ENCODE peak calls at places on chromosomes 6 and 20, in eight cellular contexts. One of them, this sample, is unnamed.

GRCh38 chr6:26501482-26501986 is 1.4 kb downstream of the BTN1A1 start:
- DNase-seq in LHCN-M2: no peak
- DNase-seq in activated gamma-delta T cell treated with Interleukin-2 at 50 U/mL for 16 hours: peak
- DNase-seq in AG08396: no peak
- DNase-seq in activated CD4-positive, alpha-beta memory T cell treated with anti-CD3 and anti-CD28 coated beads for 36 hours: peak
- DNase-seq in CD8-positive, alpha-beta T cell: peak
- DNase-seq in AG09319: no peak
- DNase-seq in astrocyte of the cerebellum: no peak
- DNase-seq in this sample: peak

GRCh38 chr6:128415387-128415786 is 105.0 kb downstream of the PTPRK start:
- DNase-seq in LHCN-M2: no peak
- DNase-seq in activated gamma-delta T cell treated with Interleukin-2 at 50 U/mL for 16 hours: no peak
- DNase-seq in AG08396: no peak
- DNase-seq in activated CD4-positive, alpha-beta memory T cell treated with anti-CD3 and anti-CD28 coated beads for 36 hours: no peak
- DNase-seq in CD8-positive, alpha-beta T cell: no peak
- DNase-seq in AG09319: no peak
- DNase-seq in astrocyte of the cerebellum: no peak
- DNase-seq in this sample: no peak

GRCh38 chr6:38460216-38460615 is 179.5 kb downstream of the BTBD9 start:
- DNase-seq in LHCN-M2: peak
- DNase-seq in activated gamma-delta T cell treated with Interleukin-2 at 50 U/mL for 16 hours: no peak
- DNase-seq in AG08396: peak
- DNase-seq in activated CD4-positive, alpha-beta memory T cell treated with anti-CD3 and anti-CD28 coated beads for 36 hours: no peak
- DNase-seq in CD8-positive, alpha-beta T cell: no peak
- DNase-seq in AG09319: peak
- DNase-seq in astrocyte of the cerebellum: peak
- DNase-seq in this sample: no peak

GRCh38 chr6:163998496-163998895 is 584.0 kb downstream of the QKI start:
- DNase-seq in LHCN-M2: no peak
- DNase-seq in activated gamma-delta T cell treated with Interleukin-2 at 50 U/mL for 16 hours: no peak
- DNase-seq in AG08396: no peak
- DNase-seq in activated CD4-positive, alpha-beta memory T cell treated with anti-CD3 and anti-CD28 coated beads for 36 hours: no peak
- DNase-seq in CD8-positive, alpha-beta T cell: no peak
- DNase-seq in AG09319: no peak
- DNase-seq in astrocyte of the cerebellum: no peak
- DNase-seq in this sample: no peak

GRCh38 chr6:143005816-143006215 is 54.9 kb upstream of the AIG1 start:
- DNase-seq in LHCN-M2: no peak
- DNase-seq in activated gamma-delta T cell treated with Interleukin-2 at 50 U/mL for 16 hours: no peak
- DNase-seq in AG08396: no peak
- DNase-seq in activated CD4-positive, alpha-beta memory T cell treated with anti-CD3 and anti-CD28 coated beads for 36 hours: no peak
- DNase-seq in CD8-positive, alpha-beta T cell: no peak
- DNase-seq in AG09319: peak
- DNase-seq in astrocyte of the cerebellum: no peak
- DNase-seq in this sample: no peak

GRCh38 chr6:81895511-81896185 is 143.2 kb upstream of the TENT5A start:
- DNase-seq in LHCN-M2: peak
- DNase-seq in activated gamma-delta T cell treated with Interleukin-2 at 50 U/mL for 16 hours: no peak
- DNase-seq in AG08396: peak
- DNase-seq in activated CD4-positive, alpha-beta memory T cell treated with anti-CD3 and anti-CD28 coated beads for 36 hours: no peak
- DNase-seq in CD8-positive, alpha-beta T cell: no peak
- DNase-seq in AG09319: no peak
- DNase-seq in astrocyte of the cerebellum: peak
- DNase-seq in this sample: no peak

GRCh38 chr6:88712243-88712936 is 251.0 kb downstream of the RNGTT start:
- DNase-seq in LHCN-M2: no peak
- DNase-seq in activated gamma-delta T cell treated with Interleukin-2 at 50 U/mL for 16 hours: no peak
- DNase-seq in AG08396: no peak
- DNase-seq in activated CD4-positive, alpha-beta memory T cell treated with anti-CD3 and anti-CD28 coated beads for 36 hours: no peak
- DNase-seq in CD8-positive, alpha-beta T cell: no peak
- DNase-seq in AG09319: no peak
- DNase-seq in astrocyte of the cerebellum: no peak
- DNase-seq in this sample: no peak

GRCh38 chr6:157596886-157597285 is 215.9 kb downstream of the ZDHHC14 start:
- DNase-seq in LHCN-M2: no peak
- DNase-seq in activated gamma-delta T cell treated with Interleukin-2 at 50 U/mL for 16 hours: no peak
- DNase-seq in AG08396: peak
- DNase-seq in activated CD4-positive, alpha-beta memory T cell treated with anti-CD3 and anti-CD28 coated beads for 36 hours: no peak
- DNase-seq in CD8-positive, alpha-beta T cell: no peak
- DNase-seq in AG09319: no peak
- DNase-seq in astrocyte of the cerebellum: no peak
- DNase-seq in this sample: no peak

GRCh38 chr6:120355822-120356221 is 978.5 kb downstream of the TBC1D32 start:
- DNase-seq in LHCN-M2: no peak
- DNase-seq in activated gamma-delta T cell treated with Interleukin-2 at 50 U/mL for 16 hours: no peak
- DNase-seq in AG08396: no peak
- DNase-seq in activated CD4-positive, alpha-beta memory T cell treated with anti-CD3 and anti-CD28 coated beads for 36 hours: no peak
- DNase-seq in CD8-positive, alpha-beta T cell: no peak
- DNase-seq in AG09319: peak
- DNase-seq in astrocyte of the cerebellum: peak
- DNase-seq in this sample: no peak

GRCh38 chr6:11324453-11325023 is 92.1 kb upstream of the NEDD9 start:
- DNase-seq in LHCN-M2: no peak
- DNase-seq in activated gamma-delta T cell treated with Interleukin-2 at 50 U/mL for 16 hours: no peak
- DNase-seq in AG08396: no peak
- DNase-seq in activated CD4-positive, alpha-beta memory T cell treated with anti-CD3 and anti-CD28 coated beads for 36 hours: peak
- DNase-seq in CD8-positive, alpha-beta T cell: no peak
- DNase-seq in AG09319: no peak
- DNase-seq in astrocyte of the cerebellum: no peak
- DNase-seq in this sample: peak

GRCh38 chr6:81751388-81752083 is 945 bp downstream of the TENT5A start:
- DNase-seq in LHCN-M2: peak
- DNase-seq in activated gamma-delta T cell treated with Interleukin-2 at 50 U/mL for 16 hours: peak
- DNase-seq in AG08396: peak
- DNase-seq in activated CD4-positive, alpha-beta memory T cell treated with anti-CD3 and anti-CD28 coated beads for 36 hours: peak
- DNase-seq in CD8-positive, alpha-beta T cell: peak
- DNase-seq in AG09319: no peak
- DNase-seq in astrocyte of the cerebellum: no peak
- DNase-seq in this sample: peak

GRCh38 chr6:129598244-129599187 is 111.5 kb downstream of the ARHGAP18 start:
- DNase-seq in LHCN-M2: peak
- DNase-seq in activated gamma-delta T cell treated with Interleukin-2 at 50 U/mL for 16 hours: no peak
- DNase-seq in AG08396: peak
- DNase-seq in activated CD4-positive, alpha-beta memory T cell treated with anti-CD3 and anti-CD28 coated beads for 36 hours: no peak
- DNase-seq in CD8-positive, alpha-beta T cell: no peak
- DNase-seq in AG09319: peak
- DNase-seq in astrocyte of the cerebellum: peak
- DNase-seq in this sample: no peak

GRCh38 chr6:52284131-52284459 is 447 bp downstream of the MCM3 start:
- DNase-seq in LHCN-M2: peak
- DNase-seq in activated gamma-delta T cell treated with Interleukin-2 at 50 U/mL for 16 hours: no peak
- DNase-seq in AG08396: no peak
- DNase-seq in activated CD4-positive, alpha-beta memory T cell treated with anti-CD3 and anti-CD28 coated beads for 36 hours: peak
- DNase-seq in CD8-positive, alpha-beta T cell: no peak
- DNase-seq in AG09319: no peak
- DNase-seq in astrocyte of the cerebellum: no peak
- DNase-seq in this sample: no peak

GRCh38 chr20:20207291-20207690 is 155.0 kb downstream of the CFAP61 start:
- DNase-seq in LHCN-M2: no peak
- DNase-seq in activated gamma-delta T cell treated with Interleukin-2 at 50 U/mL for 16 hours: no peak
- DNase-seq in AG08396: no peak
- DNase-seq in activated CD4-positive, alpha-beta memory T cell treated with anti-CD3 and anti-CD28 coated beads for 36 hours: no peak
- DNase-seq in CD8-positive, alpha-beta T cell: no peak
- DNase-seq in AG09319: no peak
- DNase-seq in astrocyte of the cerebellum: no peak
- DNase-seq in this sample: no peak

GRCh38 chr6:170459451-170459850 is 93.7 kb downstream of the PSMB1 start:
- DNase-seq in LHCN-M2: no peak
- DNase-seq in activated gamma-delta T cell treated with Interleukin-2 at 50 U/mL for 16 hours: peak
- DNase-seq in AG08396: peak
- DNase-seq in activated CD4-positive, alpha-beta memory T cell treated with anti-CD3 and anti-CD28 coated beads for 36 hours: peak
- DNase-seq in CD8-positive, alpha-beta T cell: peak
- DNase-seq in AG09319: no peak
- DNase-seq in astrocyte of the cerebellum: no peak
- DNase-seq in this sample: no peak

GRCh38 chr6:167683028-167683862 is 143.5 kb upstream of the AFDN start:
- DNase-seq in LHCN-M2: peak
- DNase-seq in activated gamma-delta T cell treated with Interleukin-2 at 50 U/mL for 16 hours: no peak
- DNase-seq in AG08396: no peak
- DNase-seq in activated CD4-positive, alpha-beta memory T cell treated with anti-CD3 and anti-CD28 coated beads for 36 hours: no peak
- DNase-seq in CD8-positive, alpha-beta T cell: no peak
- DNase-seq in AG09319: no peak
- DNase-seq in astrocyte of the cerebellum: peak
- DNase-seq in this sample: no peak

GRCh38 chr6:137851669-137852068 is 15.4 kb upstream of the TNFAIP3 start:
- DNase-seq in LHCN-M2: no peak
- DNase-seq in activated gamma-delta T cell treated with Interleukin-2 at 50 U/mL for 16 hours: no peak
- DNase-seq in AG08396: no peak
- DNase-seq in activated CD4-positive, alpha-beta memory T cell treated with anti-CD3 and anti-CD28 coated beads for 36 hours: peak
- DNase-seq in CD8-positive, alpha-beta T cell: no peak
- DNase-seq in AG09319: no peak
- DNase-seq in astrocyte of the cerebellum: no peak
- DNase-seq in this sample: no peak

GRCh38 chr20:62583424-62583920 is 58.8 kb upstream of the SLCO4A1 start:
- DNase-seq in LHCN-M2: peak
- DNase-seq in activated gamma-delta T cell treated with Interleukin-2 at 50 U/mL for 16 hours: no peak
- DNase-seq in AG08396: peak
- DNase-seq in activated CD4-positive, alpha-beta memory T cell treated with anti-CD3 and anti-CD28 coated beads for 36 hours: no peak
- DNase-seq in CD8-positive, alpha-beta T cell: no peak
- DNase-seq in AG09319: no peak
- DNase-seq in astrocyte of the cerebellum: no peak
- DNase-seq in this sample: no peak

GRCh38 chr6:37366910-37367309 is 13.1 kb downstream of the RNF8 start:
- DNase-seq in LHCN-M2: peak
- DNase-seq in activated gamma-delta T cell treated with Interleukin-2 at 50 U/mL for 16 hours: no peak
- DNase-seq in AG08396: no peak
- DNase-seq in activated CD4-positive, alpha-beta memory T cell treated with anti-CD3 and anti-CD28 coated beads for 36 hours: no peak
- DNase-seq in CD8-positive, alpha-beta T cell: no peak
- DNase-seq in AG09319: no peak
- DNase-seq in astrocyte of the cerebellum: no peak
- DNase-seq in this sample: no peak

GRCh38 chr6:145087034-145087433 is 648.3 kb downstream of the EPM2A start:
- DNase-seq in LHCN-M2: peak
- DNase-seq in activated gamma-delta T cell treated with Interleukin-2 at 50 U/mL for 16 hours: no peak
- DNase-seq in AG08396: no peak
- DNase-seq in activated CD4-positive, alpha-beta memory T cell treated with anti-CD3 and anti-CD28 coated beads for 36 hours: no peak
- DNase-seq in CD8-positive, alpha-beta T cell: no peak
- DNase-seq in AG09319: no peak
- DNase-seq in astrocyte of the cerebellum: peak
- DNase-seq in this sample: no peak

GRCh38 chr6:148251286-148251685 is 91.4 kb upstream of the SASH1 start:
- DNase-seq in LHCN-M2: peak
- DNase-seq in activated gamma-delta T cell treated with Interleukin-2 at 50 U/mL for 16 hours: no peak
- DNase-seq in AG08396: peak
- DNase-seq in activated CD4-positive, alpha-beta memory T cell treated with anti-CD3 and anti-CD28 coated beads for 36 hours: no peak
- DNase-seq in CD8-positive, alpha-beta T cell: no peak
- DNase-seq in AG09319: peak
- DNase-seq in astrocyte of the cerebellum: peak
- DNase-seq in this sample: no peak

GRCh38 chr6:105804000-105804399 is 282.1 kb upstream of the PRDM1 start:
- DNase-seq in LHCN-M2: no peak
- DNase-seq in activated gamma-delta T cell treated with Interleukin-2 at 50 U/mL for 16 hours: no peak
- DNase-seq in AG08396: no peak
- DNase-seq in activated CD4-positive, alpha-beta memory T cell treated with anti-CD3 and anti-CD28 coated beads for 36 hours: no peak
- DNase-seq in CD8-positive, alpha-beta T cell: no peak
- DNase-seq in AG09319: no peak
- DNase-seq in astrocyte of the cerebellum: no peak
- DNase-seq in this sample: no peak

GRCh38 chr6:153167026-153167891 is 36.2 kb upstream of the RGS17 start:
- DNase-seq in LHCN-M2: peak
- DNase-seq in activated gamma-delta T cell treated with Interleukin-2 at 50 U/mL for 16 hours: no peak
- DNase-seq in AG08396: peak
- DNase-seq in activated CD4-positive, alpha-beta memory T cell treated with anti-CD3 and anti-CD28 coated beads for 36 hours: no peak
- DNase-seq in CD8-positive, alpha-beta T cell: no peak
- DNase-seq in AG09319: peak
- DNase-seq in astrocyte of the cerebellum: peak
- DNase-seq in this sample: no peak

GRCh38 chr20:46089076-46089337 is 755 bp downstream of the NCOA5 start:
- DNase-seq in LHCN-M2: no peak
- DNase-seq in activated gamma-delta T cell treated with Interleukin-2 at 50 U/mL for 16 hours: no peak
- DNase-seq in AG08396: no peak
- DNase-seq in activated CD4-positive, alpha-beta memory T cell treated with anti-CD3 and anti-CD28 coated beads for 36 hours: no peak
- DNase-seq in CD8-positive, alpha-beta T cell: no peak
- DNase-seq in AG09319: no peak
- DNase-seq in astrocyte of the cerebellum: no peak
- DNase-seq in this sample: no peak

GRCh38 chr6:166736606-166737005 is 109.6 kb upstream of the RPS6KA2 start:
- DNase-seq in LHCN-M2: peak
- DNase-seq in activated gamma-delta T cell treated with Interleukin-2 at 50 U/mL for 16 hours: no peak
- DNase-seq in AG08396: peak
- DNase-seq in activated CD4-positive, alpha-beta memory T cell treated with anti-CD3 and anti-CD28 coated beads for 36 hours: no peak
- DNase-seq in CD8-positive, alpha-beta T cell: no peak
- DNase-seq in AG09319: no peak
- DNase-seq in astrocyte of the cerebellum: no peak
- DNase-seq in this sample: no peak

GRCh38 chr6:146700078-146700686 is 101.4 kb downstream of the ADGB start:
- DNase-seq in LHCN-M2: peak
- DNase-seq in activated gamma-delta T cell treated with Interleukin-2 at 50 U/mL for 16 hours: peak
- DNase-seq in AG08396: peak
- DNase-seq in activated CD4-positive, alpha-beta memory T cell treated with anti-CD3 and anti-CD28 coated beads for 36 hours: peak
- DNase-seq in CD8-positive, alpha-beta T cell: no peak
- DNase-seq in AG09319: peak
- DNase-seq in astrocyte of the cerebellum: peak
- DNase-seq in this sample: no peak

GRCh38 chr6:3075522-3076113 is 7.3 kb downstream of the RIPK1 start:
- DNase-seq in LHCN-M2: peak
- DNase-seq in activated gamma-delta T cell treated with Interleukin-2 at 50 U/mL for 16 hours: no peak
- DNase-seq in AG08396: no peak
- DNase-seq in activated CD4-positive, alpha-beta memory T cell treated with anti-CD3 and anti-CD28 coated beads for 36 hours: no peak
- DNase-seq in CD8-positive, alpha-beta T cell: no peak
- DNase-seq in AG09319: no peak
- DNase-seq in astrocyte of the cerebellum: no peak
- DNase-seq in this sample: no peak

GRCh38 chr6:114733596-114733995 is 390.8 kb upstream of the HS3ST5 start:
- DNase-seq in LHCN-M2: no peak
- DNase-seq in activated gamma-delta T cell treated with Interleukin-2 at 50 U/mL for 16 hours: no peak
- DNase-seq in AG08396: no peak
- DNase-seq in activated CD4-positive, alpha-beta memory T cell treated with anti-CD3 and anti-CD28 coated beads for 36 hours: no peak
- DNase-seq in CD8-positive, alpha-beta T cell: no peak
- DNase-seq in AG09319: no peak
- DNase-seq in astrocyte of the cerebellum: no peak
- DNase-seq in this sample: no peak

GRCh38 chr6:56343295-56343694 is 95.9 kb upstream of the COL21A1 start:
- DNase-seq in LHCN-M2: no peak
- DNase-seq in activated gamma-delta T cell treated with Interleukin-2 at 50 U/mL for 16 hours: no peak
- DNase-seq in AG08396: no peak
- DNase-seq in activated CD4-positive, alpha-beta memory T cell treated with anti-CD3 and anti-CD28 coated beads for 36 hours: no peak
- DNase-seq in CD8-positive, alpha-beta T cell: no peak
- DNase-seq in AG09319: peak
- DNase-seq in astrocyte of the cerebellum: no peak
- DNase-seq in this sample: no peak

GRCh38 chr6:4008324-4009047 is 70.5 kb downstream of the FAM217A start:
- DNase-seq in LHCN-M2: peak
- DNase-seq in activated gamma-delta T cell treated with Interleukin-2 at 50 U/mL for 16 hours: no peak
- DNase-seq in AG08396: peak
- DNase-seq in activated CD4-positive, alpha-beta memory T cell treated with anti-CD3 and anti-CD28 coated beads for 36 hours: no peak
- DNase-seq in CD8-positive, alpha-beta T cell: no peak
- DNase-seq in AG09319: peak
- DNase-seq in astrocyte of the cerebellum: peak
- DNase-seq in this sample: no peak

GRCh38 chr20:3972161-3972560 is 43.2 kb downstream of the RNF24 start:
- DNase-seq in LHCN-M2: no peak
- DNase-seq in activated gamma-delta T cell treated with Interleukin-2 at 50 U/mL for 16 hours: no peak
- DNase-seq in AG08396: no peak
- DNase-seq in activated CD4-positive, alpha-beta memory T cell treated with anti-CD3 and anti-CD28 coated beads for 36 hours: no peak
- DNase-seq in CD8-positive, alpha-beta T cell: no peak
- DNase-seq in AG09319: no peak
- DNase-seq in astrocyte of the cerebellum: no peak
- DNase-seq in this sample: no peak

GRCh38 chr6:119978274-119978889 is 628.8 kb upstream of the MAN1A1 start:
- DNase-seq in LHCN-M2: peak
- DNase-seq in activated gamma-delta T cell treated with Interleukin-2 at 50 U/mL for 16 hours: no peak
- DNase-seq in AG08396: no peak
- DNase-seq in activated CD4-positive, alpha-beta memory T cell treated with anti-CD3 and anti-CD28 coated beads for 36 hours: no peak
- DNase-seq in CD8-positive, alpha-beta T cell: no peak
- DNase-seq in AG09319: peak
- DNase-seq in astrocyte of the cerebellum: peak
- DNase-seq in this sample: no peak

GRCh38 chr20:46299078-46299477 is 9.2 kb downstream of the CDH22 start:
- DNase-seq in LHCN-M2: no peak
- DNase-seq in activated gamma-delta T cell treated with Interleukin-2 at 50 U/mL for 16 hours: no peak
- DNase-seq in AG08396: no peak
- DNase-seq in activated CD4-positive, alpha-beta memory T cell treated with anti-CD3 and anti-CD28 coated beads for 36 hours: no peak
- DNase-seq in CD8-positive, alpha-beta T cell: no peak
- DNase-seq in AG09319: no peak
- DNase-seq in astrocyte of the cerebellum: no peak
- DNase-seq in this sample: no peak

GRCh38 chr20:9617062-9617461 is 102.7 kb downstream of the LAMP5 start:
- DNase-seq in LHCN-M2: peak
- DNase-seq in activated gamma-delta T cell treated with Interleukin-2 at 50 U/mL for 16 hours: peak
- DNase-seq in AG08396: peak
- DNase-seq in activated CD4-positive, alpha-beta memory T cell treated with anti-CD3 and anti-CD28 coated beads for 36 hours: peak
- DNase-seq in CD8-positive, alpha-beta T cell: peak
- DNase-seq in AG09319: peak
- DNase-seq in astrocyte of the cerebellum: peak
- DNase-seq in this sample: peak

This sample was measured in activated effector memory CD4-positive, alpha-beta T cell treated with anti-CD3 and anti-CD28 coated beads, Interleukin-2, amount 50 U/mL, for 16 hours.